ENCODE peak calls at places on chromosomes 11 and 22, in four cellular contexts. One of them, this sample, is unnamed.
A peak's percentile ranks its signal among the peaks of the same experiment; 100 is the strongest.

GRCh38 chr11:7858001-7858400 is 61.3 kb upstream of the OR5P2 start:
- DNase-seq in HepG2: no peak
- DNase-seq in K562: no peak
- DNase-seq in HCT116: no peak
- DNase-seq in this sample: no peak

GRCh38 chr22:24023204-24023789 is 12.2 kb downstream of the CABIN1 start:
- DNase-seq in HCT116: no peak
- DNase-seq in K562: no peak
- DNase-seq in HepG2: no peak
- DNase-seq in this sample: no peak

GRCh38 chr11:132022718-132023117 is 652.3 kb downstream of the NTM start:
- DNase-seq in HepG2: no peak
- DNase-seq in K562: no peak
- DNase-seq in HCT116: no peak
- DNase-seq in this sample: no peak

GRCh38 chr11:32233928-32234327 is 143.1 kb downstream of the RCN1 start:
- DNase-seq in K562: no peak
- DNase-seq in HCT116: no peak
- DNase-seq in HepG2: no peak
- DNase-seq in this sample: no peak

GRCh38 chr11:36376888-36377758 is 81.0 kb downstream of the PRR5L start:
- DNase-seq in HCT116: no peak
- DNase-seq in HepG2: no peak
- DNase-seq in K562: no peak
- DNase-seq in this sample: no peak

GRCh38 chr11:7418061-7418460 is 67.2 kb upstream of the OLFML1 start:
- DNase-seq in HepG2: no peak
- DNase-seq in HCT116: no peak
- DNase-seq in K562: no peak
- DNase-seq in this sample: peak; percentile 24

GRCh38 chr11:64892411-64892831 is 14.0 kb upstream of the EHD1 start:
- DNase-seq in HepG2: no peak
- DNase-seq in HCT116: no peak
- DNase-seq in K562: no peak
- DNase-seq in this sample: no peak

GRCh38 chr22:22802346-22802970 is 85.2 kb upstream of the IGLL5 start:
- DNase-seq in K562: peak; percentile 94
- DNase-seq in HepG2: no peak
- DNase-seq in HCT116: no peak
- DNase-seq in this sample: no peak

GRCh38 chr11:10484461-10485180 is 29.6 kb downstream of the AMPD3 start:
- DNase-seq in HCT116: no peak
- DNase-seq in K562: no peak
- DNase-seq in HepG2: no peak
- DNase-seq in this sample: no peak

GRCh38 chr11:10645212-10645795 is 48.3 kb downstream of the IRAG1 start:
- DNase-seq in HepG2: no peak
- DNase-seq in K562: no peak
- DNase-seq in HCT116: no peak
- DNase-seq in this sample: no peak

GRCh38 chr11:116835042-116835772 is 2.2 kb downstream of the APOA1 start:
- DNase-seq in HCT116: no peak
- DNase-seq in HepG2: no peak
- DNase-seq in K562: no peak
- DNase-seq in this sample: no peak

GRCh38 chr11:103091441-103091809 is 535 bp downstream of the DCUN1D5 start:
- DNase-seq in HCT116: no peak
- DNase-seq in HepG2: peak; percentile 32
- DNase-seq in K562: no peak
- DNase-seq in this sample: no peak

GRCh38 chr11:65516135-65516968 is 8.5 kb upstream of the SCYL1 start:
- DNase-seq in K562: no peak
- DNase-seq in HCT116: no peak
- DNase-seq in HepG2: no peak
- DNase-seq in this sample: no peak

GRCh38 chr11:120170741-120171261 is 32.9 kb upstream of the TRIM29 start:
- DNase-seq in HepG2: no peak
- DNase-seq in HCT116: no peak
- DNase-seq in K562: no peak
- DNase-seq in this sample: no peak

GRCh38 chr11:71490044-71490730 is 36.9 kb upstream of the KRTAP5-7 start:
- DNase-seq in HCT116: no peak
- DNase-seq in HepG2: no peak
- DNase-seq in K562: no peak
- DNase-seq in this sample: no peak

GRCh38 chr11:108669711-108670110 is 4.8 kb downstream of the DDX10 start:
- DNase-seq in HCT116: no peak
- DNase-seq in K562: no peak
- DNase-seq in HepG2: no peak
- DNase-seq in this sample: no peak

GRCh38 chr11:57647368-57647767 is 2.3 kb downstream of the YPEL4 start:
- DNase-seq in HepG2: no peak
- DNase-seq in K562: no peak
- DNase-seq in HCT116: no peak
- DNase-seq in this sample: no peak

GRCh38 chr11:61079416-61080150 is 22.7 kb upstream of the CD5 start:
- DNase-seq in HepG2: no peak
- DNase-seq in HCT116: no peak
- DNase-seq in K562: peak; percentile 4
- DNase-seq in this sample: no peak
- H3K27ac ChIP-seq in HepG2: no peak overlapping the region
- H3K27ac ChIP-seq in HCT116: no peak overlapping the region
- H3K27ac ChIP-seq in K562: no peak overlapping the region
- H3K27ac ChIP-seq in this sample: no peak overlapping the region

DNA sequence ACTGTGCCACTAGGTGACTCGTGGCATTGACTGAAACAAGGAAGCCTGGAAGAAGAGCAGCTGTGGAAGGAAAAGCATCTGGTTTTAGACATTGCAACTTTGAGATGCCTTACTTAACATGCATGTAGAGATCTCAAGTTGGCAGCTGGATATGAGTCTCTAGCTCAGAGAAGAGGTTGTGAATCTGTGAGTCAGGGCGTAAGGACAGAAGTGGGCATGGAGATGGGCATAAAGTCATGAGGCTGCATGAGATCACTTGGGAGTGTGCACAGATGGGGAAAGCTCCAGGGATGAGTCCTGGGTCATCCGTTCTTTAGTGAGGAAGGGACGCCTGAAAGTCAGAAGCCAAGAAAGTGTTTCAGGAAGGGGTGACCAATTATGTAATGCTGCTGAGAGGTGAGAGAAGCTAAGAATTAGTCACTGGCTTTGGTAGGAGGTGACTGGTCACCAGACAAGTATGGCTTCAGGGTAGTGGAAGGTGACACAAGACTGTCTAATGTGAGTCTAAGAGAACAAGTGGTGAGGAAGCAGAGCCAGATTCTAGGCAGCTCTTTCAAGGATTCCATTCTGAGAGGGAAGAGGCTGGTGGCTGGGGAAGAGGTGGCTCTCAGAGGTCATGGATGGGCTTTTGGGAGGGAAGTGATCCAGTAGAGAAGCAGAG is 6.7 kb downstream of the ACP2 start:
- DNase-seq in HCT116: no peak
- DNase-seq in K562: no peak
- DNase-seq in HepG2: no peak
- DNase-seq in this sample: peak; percentile 25
- TF ChIP-seq POLR2AphosphoS5 in HCT116: no peak
- TF ChIP-seq POLR2AphosphoS5 in K562: no peak
- TF ChIP-seq POLR2AphosphoS5 in HepG2: peak; percentile 47
- TF ChIP-seq POLR2AphosphoS5 in this sample: peak; percentile 25

GRCh38 chr11:1933416-1934325 is 13.5 kb upstream of the MRPL23 start:
- DNase-seq in HepG2: no peak
- DNase-seq in HCT116: no peak
- DNase-seq in K562: no peak
- DNase-seq in this sample: no peak

GRCh38 chr11:1935156-1936071 is 11.7 kb upstream of the MRPL23 start:
- DNase-seq in K562: no peak
- DNase-seq in HepG2: no peak
- DNase-seq in HCT116: no peak
- DNase-seq in this sample: no peak

GRCh38 chr11:1932681-1933080 is 13.2 kb downstream of the TNNT3 start:
- DNase-seq in K562: no peak
- DNase-seq in HepG2: no peak
- DNase-seq in HCT116: no peak
- DNase-seq in this sample: no peak

GRCh38 chr11:1936072-1936780 is 10.9 kb upstream of the MRPL23 start:
- DNase-seq in HCT116: no peak
- DNase-seq in HepG2: no peak
- DNase-seq in K562: no peak
- DNase-seq in this sample: no peak

GRCh38 chr11:1934326-1935155 is 12.6 kb upstream of the MRPL23 start:
- DNase-seq in HepG2: no peak
- DNase-seq in HCT116: no peak
- DNase-seq in K562: no peak
- DNase-seq in this sample: no peak
- TF ChIP-seq TCF7L2 in HepG2: no peak
- TF ChIP-seq TCF7L2 in HCT116: no peak
- TF ChIP-seq TCF7L2 in K562: no peak
- TF ChIP-seq TCF7L2 in this sample: no peak

GRCh38 chr22:38177926-38178604 is 3.6 kb downstream of the PLA2G6 start:
- DNase-seq in K562: peak; percentile 22
- DNase-seq in HepG2: peak; percentile 94
- DNase-seq in HCT116: peak; percentile 82
- DNase-seq in this sample: peak; percentile 82
- H3K27ac ChIP-seq in K562: peak overlapping the region; percentile 57
- H3K27ac ChIP-seq in HepG2: peak overlapping the region; percentile 79
- H3K27ac ChIP-seq in HCT116: peak overlapping the region; percentile 97
- H3K27ac ChIP-seq in this sample: peak overlapping the region; percentile 75

DNA sequence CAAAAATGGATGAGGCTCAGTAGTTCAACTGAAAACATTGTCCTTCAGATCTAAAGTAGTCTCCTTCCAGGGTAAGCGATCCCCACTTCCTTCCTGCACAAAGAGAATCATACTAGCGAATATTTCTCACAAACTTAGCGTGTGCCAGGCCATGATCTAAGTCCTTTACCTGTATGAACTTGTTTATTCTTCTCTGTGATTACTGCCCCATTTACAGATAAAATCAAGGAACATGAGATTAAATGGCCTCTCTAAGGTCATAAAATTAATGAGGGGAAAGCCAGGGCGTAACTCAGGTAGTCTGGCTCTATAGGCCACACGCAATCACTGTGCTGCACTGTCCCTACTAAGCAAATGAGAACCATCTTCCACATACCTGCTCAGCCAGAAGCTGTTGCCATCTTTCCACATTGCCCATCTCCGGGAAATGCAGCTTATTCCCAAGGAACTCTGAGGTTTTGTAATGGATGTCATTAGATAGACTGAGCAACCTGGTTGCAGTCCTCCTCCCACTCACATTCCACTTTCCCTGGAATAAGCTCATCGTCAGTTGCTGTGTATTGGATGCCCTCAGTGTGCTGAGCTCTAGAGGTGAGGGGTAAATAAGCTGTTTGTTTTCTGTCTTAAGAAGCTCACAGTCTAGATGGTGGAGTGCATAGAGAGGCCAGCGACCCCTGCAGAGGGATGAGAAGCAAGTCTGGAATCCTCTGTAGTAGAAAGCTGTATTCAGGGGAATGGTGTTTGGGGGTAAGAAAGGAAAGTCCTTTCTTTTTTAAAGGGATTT is 146.3 kb downstream of the SNX19 start:
- DNase-seq in K562: no peak
- DNase-seq in HCT116: no peak
- DNase-seq in HepG2: no peak
- DNase-seq in this sample: no peak
- TF ChIP-seq POLR2AphosphoS5 in K562: no peak
- TF ChIP-seq POLR2AphosphoS5 in HCT116: no peak
- TF ChIP-seq POLR2AphosphoS5 in HepG2: no peak
- TF ChIP-seq POLR2AphosphoS5 in this sample: no peak

GRCh38 chr22:46792061-46792796 is 29.8 kb downstream of the TBC1D22A start:
- DNase-seq in K562: no peak
- DNase-seq in HepG2: no peak
- DNase-seq in HCT116: no peak
- DNase-seq in this sample: no peak

GRCh38 chr22:46793497-46793896 is 31.0 kb downstream of the TBC1D22A start:
- DNase-seq in HepG2: no peak
- DNase-seq in K562: no peak
- DNase-seq in HCT116: no peak
- DNase-seq in this sample: no peak

GRCh38 chr22:46789992-46790391 is 27.5 kb downstream of the TBC1D22A start:
- DNase-seq in K562: no peak
- DNase-seq in HCT116: no peak
- DNase-seq in HepG2: no peak
- DNase-seq in this sample: no peak

GRCh38 chr22:46792841-46793261 is 30.4 kb downstream of the TBC1D22A start:
- DNase-seq in HCT116: no peak
- DNase-seq in K562: no peak
- DNase-seq in HepG2: no peak
- DNase-seq in this sample: no peak

GRCh38 chr22:46791201-46791731 is 28.8 kb downstream of the TBC1D22A start:
- DNase-seq in HepG2: no peak
- DNase-seq in HCT116: no peak
- DNase-seq in K562: no peak
- DNase-seq in this sample: no peak
- TF ChIP-seq TCF7L2 in HepG2: no peak
- TF ChIP-seq TCF7L2 in HCT116: no peak
- TF ChIP-seq TCF7L2 in K562: no peak
- TF ChIP-seq TCF7L2 in this sample: no peak

DNA sequence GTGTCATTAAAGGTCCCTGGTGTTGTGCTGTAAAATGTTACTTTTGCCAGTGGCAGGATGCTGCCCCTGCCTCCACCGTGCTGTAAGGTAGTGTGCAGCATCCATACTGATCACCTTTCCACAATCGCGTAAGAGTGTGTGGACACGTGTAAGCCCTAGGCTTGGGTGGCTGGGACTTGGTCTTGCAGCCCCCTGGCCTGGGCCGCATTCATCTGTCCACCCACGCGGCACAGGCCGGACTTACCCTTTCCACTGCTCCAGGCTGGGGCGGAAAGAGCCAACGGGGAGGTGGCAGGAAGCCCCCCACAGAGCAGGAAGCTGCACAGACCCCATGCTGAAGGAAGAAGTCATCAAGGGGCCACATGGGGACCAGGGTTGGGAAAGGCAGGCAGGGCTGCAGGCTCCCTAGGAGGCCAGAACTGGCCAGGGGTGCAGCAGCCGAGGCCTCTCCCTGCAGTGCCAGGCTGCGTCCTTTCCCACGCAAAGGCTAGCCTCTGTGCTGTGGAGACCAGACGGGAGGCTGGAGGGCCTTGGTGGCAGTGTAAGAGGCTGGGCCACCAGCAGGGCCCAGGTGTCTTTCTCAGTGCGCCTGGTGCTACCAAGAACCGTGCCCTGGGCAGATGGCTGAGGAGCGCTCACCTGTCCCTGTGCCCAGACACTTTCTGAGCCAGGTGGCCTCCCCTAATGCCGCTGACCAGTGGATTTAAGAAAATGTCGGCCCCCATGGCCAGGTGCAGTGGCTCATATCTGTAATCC is 11.7 kb upstream of the TMEM191C start:
- DNase-seq in K562: no peak
- DNase-seq in HCT116: no peak
- DNase-seq in HepG2: no peak
- DNase-seq in this sample: no peak
- H3K27ac ChIP-seq in K562: no peak overlapping the region
- H3K27ac ChIP-seq in HCT116: no peak overlapping the region
- H3K27ac ChIP-seq in HepG2: no peak overlapping the region
- H3K27ac ChIP-seq in this sample: no peak overlapping the region